ENCODE peak calls at places on chromosomes 2 and 18, in seven cellular contexts. I, Q, L, E, T, O and S are unnamed samples.

GRCh38 chr2:217911283-217911965 is 91.4 kb downstream of the TNS1 start:
- DNase-seq in I (peak), Q (no peak), L (no peak), E (no peak), T (no peak), O (no peak), S (no peak)

GRCh38 chr18:62766266-62766665 is 50.9 kb downstream of the PHLPP1 start:
- DNase-seq in I (no peak), Q (no peak), L (no peak), E (no peak), T (no peak), O (no peak), S (no peak)

GRCh38 chr2:182666674-182667320 is 49.3 kb upstream of the DNAJC10 start:
- DNase-seq in I (peak), Q (peak), L (no peak), E (no peak), T (no peak), O (no peak), S (peak)

GRCh38 chr2:65027611-65028244 is 28.5 kb upstream of the CEP68 start:
- DNase-seq in I (no peak), Q (no peak), L (no peak), E (no peak), T (no peak), O (no peak), S (no peak)

GRCh38 chr2:16707014-16707413 is 41.4 kb upstream of the CYRIA start:
- DNase-seq in I (no peak), Q (no peak), L (no peak), E (no peak), T (no peak), O (no peak), S (no peak)

GRCh38 chr2:10169581-10169980 is 47.0 kb downstream of the RRM2 start:
- DNase-seq in I (peak), Q (no peak), L (no peak), E (peak), T (no peak), O (no peak), S (no peak)

GRCh38 chr2:19799881-19800780 is 101.7 kb downstream of the TTC32 start:
- DNase-seq in I (peak), Q (no peak), L (no peak), E (no peak), T (no peak), O (no peak), S (no peak)

GRCh38 chr18:4636957-4637356 is 181.8 kb upstream of the DLGAP1 start:
- DNase-seq in I (no peak), Q (no peak), L (no peak), E (no peak), T (no peak), O (no peak), S (peak)

GRCh38 chr18:80022613-80023012 is 11.6 kb upstream of the RBFA start:
- DNase-seq in I (peak), Q (no peak), L (no peak), E (no peak), T (no peak), O (no peak), S (no peak)

GRCh38 chr18:23049698-23050373 is 85.4 kb upstream of the CABLES1 start:
- DNase-seq in I (no peak), Q (no peak), L (no peak), E (no peak), T (no peak), O (no peak), S (no peak)

GRCh38 chr18:58307441-58307840 is 263.4 kb downstream of the NEDD4L start:
- DNase-seq in I (no peak), Q (no peak), L (no peak), E (no peak), T (no peak), O (no peak), S (no peak)

GRCh38 chr2:71930073-71930681 is 217.5 kb downstream of the CYP26B1 start:
- DNase-seq in I (peak), Q (no peak), L (no peak), E (no peak), T (no peak), O (peak), S (peak)

GRCh38 chr18:55018602-55019001 is 59.3 kb upstream of the CCDC68 start:
- DNase-seq in I (peak), Q (no peak), L (no peak), E (no peak), T (no peak), O (no peak), S (no peak)

GRCh38 chr2:196440413-196440812 is 199.1 kb upstream of the CCDC150 start:
- DNase-seq in I (no peak), Q (no peak), L (no peak), E (no peak), T (no peak), O (no peak), S (no peak)

GRCh38 chr2:42929985-42930581 is 137.7 kb upstream of the HAAO start:
- DNase-seq in I (peak), Q (no peak), L (no peak), E (no peak), T (no peak), O (peak), S (no peak)

GRCh38 chr2:111072220-111072871 is 48.4 kb upstream of the BCL2L11 start:
- DNase-seq in I (peak), Q (no peak), L (no peak), E (no peak), T (no peak), O (no peak), S (no peak)

GRCh38 chr18:25111382-25112070 is 240.4 kb downstream of the ZNF521 start:
- DNase-seq in I (no peak), Q (no peak), L (no peak), E (no peak), T (no peak), O (no peak), S (no peak)

GRCh38 chr18:25113081-25113480 is 238.9 kb downstream of the ZNF521 start:
- DNase-seq in I (no peak), Q (no peak), L (no peak), E (no peak), T (no peak), O (no peak), S (no peak)

GRCh38 chr18:25103468-25104155 is 248.4 kb downstream of the ZNF521 start:
- DNase-seq in I (no peak), Q (no peak), L (no peak), E (no peak), T (no peak), O (no peak), S (no peak)

DNA sequence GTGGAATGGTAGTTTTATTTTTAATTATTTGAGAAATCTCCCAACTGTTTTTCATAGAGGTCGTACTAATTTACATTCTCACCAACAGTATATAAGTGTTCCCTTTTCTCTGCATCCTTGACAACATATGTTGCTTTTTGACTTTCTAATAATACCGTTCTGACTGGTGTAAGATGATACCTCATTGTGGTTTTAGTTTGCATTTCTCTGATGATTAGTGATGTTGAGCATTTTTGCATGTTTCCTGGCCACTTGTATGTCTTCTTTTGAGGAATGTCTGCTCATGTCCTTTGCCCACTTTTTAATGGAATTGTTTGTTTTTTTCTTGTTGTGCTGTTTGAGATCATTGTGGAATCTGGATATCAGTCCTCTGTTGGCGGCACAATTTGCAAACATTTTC is 242.5 kb downstream of the ZNF521 start:
- DNase-seq in I (peak), Q (no peak), L (no peak), E (no peak), T (no peak), O (no peak), S (no peak)
- TF ChIP-seq CTCF in I (no peak), Q (no peak), L (no peak), E (no peak), T (no peak), O (no peak), S (no peak)

DNA sequence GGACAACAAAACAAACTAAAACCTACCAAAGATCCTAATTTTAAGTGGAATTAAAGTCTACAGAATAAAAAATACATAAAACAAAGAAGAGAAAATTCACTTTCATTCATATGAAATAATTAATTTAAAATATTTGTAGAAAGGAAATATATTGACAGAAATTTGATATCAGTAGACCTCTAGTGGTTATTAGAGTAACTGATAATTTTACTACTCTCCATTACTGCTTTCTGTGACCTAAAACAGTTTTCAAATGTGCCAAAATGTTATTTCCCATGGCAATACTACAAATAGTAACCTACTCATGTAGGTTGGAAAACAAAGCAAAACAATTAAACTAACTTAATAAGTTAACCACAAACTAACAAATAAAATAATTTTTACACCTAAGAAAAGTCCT is 147.1 kb downstream of the NOL4 start:
- DNase-seq in I (no peak), Q (no peak), L (no peak), E (no peak), T (no peak), O (no peak), S (no peak)
- TF ChIP-seq CTCF in I (peak), Q (no peak), L (no peak), E (no peak), T (peak), O (no peak), S (peak)

GRCh38 chr18:72652990-72653593 is 109.0 kb upstream of the CBLN2 start:
- DNase-seq in I (peak), Q (peak), L (no peak), E (no peak), T (peak), O (no peak), S (peak)

GRCh38 chr18:72648079-72648478 is 103.9 kb upstream of the CBLN2 start:
- DNase-seq in I (no peak), Q (no peak), L (no peak), E (no peak), T (no peak), O (no peak), S (no peak)

GRCh38 chr18:72651033-72651432 is 106.9 kb upstream of the CBLN2 start:
- DNase-seq in I (no peak), Q (no peak), L (no peak), E (no peak), T (no peak), O (no peak), S (no peak)
- TF ChIP-seq CTCF in I (no peak), Q (no peak), L (no peak), E (no peak), T (no peak), O (no peak), S (no peak)

GRCh38 chr2:151616760-151617339 is 117.4 kb downstream of the NEB start:
- DNase-seq in I (no peak), Q (no peak), L (no peak), E (no peak), T (no peak), O (no peak), S (no peak)

GRCh38 chr2:151611351-151611750 is 122.9 kb downstream of the NEB start:
- DNase-seq in I (no peak), Q (no peak), L (no peak), E (no peak), T (no peak), O (no peak), S (no peak)

GRCh38 chr2:151614159-151614558 is 120.1 kb downstream of the NEB start:
- DNase-seq in I (no peak), Q (no peak), L (no peak), E (no peak), T (no peak), O (no peak), S (no peak)

GRCh38 chr2:151619337-151619989 is 114.8 kb downstream of the NEB start:
- DNase-seq in I (peak), Q (no peak), L (no peak), E (no peak), T (no peak), O (no peak), S (no peak)

GRCh38 chr2:151614606-151615306 is 119.5 kb downstream of the NEB start:
- DNase-seq in I (no peak), Q (no peak), L (no peak), E (no peak), T (no peak), O (no peak), S (no peak)
- TF ChIP-seq CTCF in I (no peak), Q (no peak), L (peak), E (no peak), T (no peak), O (peak), S (no peak)

DNA sequence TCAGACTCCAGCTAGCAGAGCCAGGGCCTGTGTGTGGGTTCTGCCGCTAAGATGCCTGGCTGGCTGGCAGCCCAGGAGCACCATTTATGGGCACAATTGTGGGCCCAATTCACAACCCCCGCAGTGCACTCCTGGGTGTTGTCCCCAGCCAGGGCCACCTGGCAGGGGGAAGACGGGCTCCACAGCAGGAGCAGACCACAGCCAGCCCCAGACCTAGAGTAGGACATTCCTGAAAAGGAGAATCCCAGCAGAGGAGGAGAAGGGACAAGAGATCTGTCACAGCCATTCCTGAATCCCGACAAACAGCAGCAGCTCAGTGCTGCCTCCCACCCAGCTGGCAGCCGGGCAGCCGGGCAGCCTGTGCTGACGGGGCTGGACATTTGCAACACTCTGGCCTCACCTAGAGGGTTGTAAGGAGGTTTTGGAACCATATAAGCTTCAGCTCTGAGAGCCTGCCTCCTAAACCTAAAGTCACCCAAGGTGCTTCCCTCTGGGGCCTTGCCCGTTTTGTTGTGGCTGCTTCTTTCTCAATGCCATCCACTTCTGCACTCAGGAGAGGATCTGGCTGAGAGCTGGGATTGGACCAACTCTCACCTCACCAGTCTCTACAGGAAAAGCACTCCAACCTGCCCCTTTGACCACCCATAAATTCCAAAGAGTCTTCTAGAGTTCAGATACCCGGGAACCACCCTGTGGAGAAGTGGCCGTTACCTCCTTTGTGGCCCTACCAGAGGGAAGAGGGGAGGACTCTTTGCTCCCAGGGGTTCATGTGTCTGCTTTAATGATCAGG is 4.1 kb upstream of the TMEM177 start:
- DNase-seq in I (no peak), Q (no peak), L (no peak), E (no peak), T (no peak), O (peak), S (peak)
- TF ChIP-seq CTCF in I (no peak), Q (no peak), L (peak), E (no peak), T (no peak), O (no peak), S (no peak)

GRCh38 chr2:107376910-107377309 is 449.8 kb upstream of the RGPD4 start:
- DNase-seq in I (no peak), Q (no peak), L (no peak), E (no peak), T (no peak), O (no peak), S (no peak)

DNA sequence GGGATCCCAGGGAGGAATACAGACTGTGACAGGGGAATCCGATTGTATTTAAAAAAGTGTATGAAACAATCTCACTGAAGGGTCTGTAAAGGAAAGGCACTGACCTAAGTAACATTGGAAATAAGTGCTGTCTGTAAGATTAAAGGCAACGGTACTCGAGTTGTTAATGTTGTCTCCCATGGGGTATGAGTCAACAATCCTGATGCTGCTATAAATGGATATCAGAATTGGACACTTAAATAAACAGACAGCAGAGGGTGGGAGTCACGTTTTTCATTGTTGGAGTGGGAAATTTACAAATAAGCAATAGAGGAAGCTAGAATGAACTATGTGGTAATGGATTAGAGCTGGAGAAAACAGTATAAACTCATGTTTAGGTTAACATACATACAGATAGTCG is 452.4 kb upstream of the RGPD4 start:
- DNase-seq in I (peak), Q (no peak), L (no peak), E (no peak), T (no peak), O (no peak), S (no peak)
- TF ChIP-seq CTCF in I (no peak), Q (no peak), L (no peak), E (no peak), T (no peak), O (no peak), S (no peak)

GRCh38 chr2:48218169-48218568 is 311.8 kb upstream of the STON1 start:
- DNase-seq in I (no peak), Q (no peak), L (no peak), E (no peak), T (no peak), O (no peak), S (no peak)
- TF ChIP-seq CTCF in I (no peak), Q (no peak), L (no peak), E (no peak), T (no peak), O (no peak), S (no peak)

DNA sequence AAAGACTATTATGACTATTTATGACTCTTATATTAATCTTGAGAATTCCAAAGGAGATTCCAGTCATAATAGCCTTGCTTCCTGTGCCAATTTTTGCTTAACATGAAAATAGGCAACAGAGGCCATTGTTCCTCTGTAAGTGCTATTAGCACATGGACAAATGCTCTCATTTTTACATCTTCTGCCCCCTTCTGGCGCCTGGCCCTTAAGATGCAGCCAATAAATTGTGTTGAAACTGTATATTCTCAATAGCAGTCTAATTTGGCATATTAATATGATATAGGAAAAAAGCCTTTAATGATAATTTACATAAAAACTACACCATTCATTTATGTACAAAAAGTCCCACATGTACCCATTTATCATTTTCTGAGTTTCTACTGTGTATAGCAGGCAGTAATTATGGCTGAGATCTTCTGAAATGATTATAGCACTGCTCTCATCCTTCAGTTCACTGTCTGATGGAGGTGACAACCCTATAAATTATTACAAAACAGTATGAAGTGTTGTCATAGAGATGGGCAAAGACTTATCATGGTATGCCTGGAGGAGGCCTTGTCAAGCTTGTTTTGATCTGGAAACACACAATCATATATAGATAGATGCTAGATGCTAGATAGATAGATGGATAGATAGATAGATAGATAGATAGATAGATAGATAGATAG is 613.3 kb downstream of the TSN start:
- DNase-seq in I (no peak), Q (no peak), L (no peak), E (no peak), T (no peak), O (no peak), S (peak)
- TF ChIP-seq CTCF in I (no peak), Q (no peak), L (no peak), E (no peak), T (no peak), O (no peak), S (no peak)

GRCh38 chr2:231800493-231801091 is 14.3 kb downstream of the COPS7B start:
- DNase-seq in I (peak), Q (peak), L (no peak), E (no peak), T (peak), O (no peak), S (peak)

GRCh38 chr2:231807020-231807419 is 20.8 kb downstream of the COPS7B start:
- DNase-seq in I (no peak), Q (no peak), L (no peak), E (no peak), T (no peak), O (no peak), S (no peak)

GRCh38 chr2:231803739-231804138 is 17.5 kb downstream of the COPS7B start:
- DNase-seq in I (no peak), Q (no peak), L (no peak), E (no peak), T (no peak), O (no peak), S (no peak)
- TF ChIP-seq CTCF in I (no peak), Q (no peak), L (no peak), E (no peak), T (no peak), O (no peak), S (no peak)